ENCODE peak calls at places on chromosomes 6 and 20, in seven cellular contexts. H, U, G, A, M, I and Q are unnamed samples.

GRCh38 chr6:131281471-131282270 is 146.4 kb downstream of the AKAP7 start:
- DNase-seq in H (no peak), U (peak; percentile 66), G (no peak), A (peak; percentile 53), M (peak; percentile 6), I (no peak), Q (no peak)

GRCh38 chr6:97437087-97437486 is 154.1 kb upstream of the MMS22L start:
- DNase-seq in H (no peak), U (no peak), G (peak; percentile 19), A (no peak), M (peak; percentile 47), I (no peak), Q (no peak)

GRCh38 chr6:19999319-20000191 is 162.4 kb downstream of the ID4 start:
- DNase-seq in H (no peak), U (no peak), G (peak; percentile 36), A (no peak), M (no peak), I (no peak), Q (peak; percentile 9)

GRCh38 chr20:16256981-16257380 is 316.3 kb downstream of the KIF16B start:
- DNase-seq in H (no peak), U (no peak), G (no peak), A (no peak), M (no peak), I (no peak), Q (no peak)

GRCh38 chr6:5472583-5472982 is 211.3 kb downstream of the FARS2 start:
- DNase-seq in H (no peak), U (no peak), G (no peak), A (no peak), M (no peak), I (no peak), Q (no peak)

GRCh38 chr6:23106951-23107350 is 537.6 kb downstream of the HDGFL1 start:
- DNase-seq in H (no peak), U (no peak), G (no peak), A (no peak), M (no peak), I (no peak), Q (no peak)

GRCh38 chr6:104973404-104973803 is 16.5 kb downstream of the LIN28B start:
- DNase-seq in H (no peak), U (no peak), G (no peak), A (no peak), M (peak; percentile 21), I (no peak), Q (no peak)

GRCh38 chr20:62030834-62031434 is 34.7 kb downstream of the TAF4 start:
- DNase-seq in H (no peak), U (no peak), G (no peak), A (no peak), M (no peak), I (no peak), Q (peak; percentile 55)

GRCh38 chr6:37525460-37526357 is 26.0 kb upstream of the CCDC167 start:
- DNase-seq in H (no peak), U (no peak), G (no peak), A (no peak), M (peak; percentile 69), I (no peak), Q (no peak)

GRCh38 chr6:56661298-56661697 is 18.6 kb upstream of the DST start:
- DNase-seq in H (no peak), U (no peak), G (no peak), A (no peak), M (no peak), I (no peak), Q (no peak)

GRCh38 chr6:89605861-89606260 is 32.7 kb downstream of the LYRM2 start:
- DNase-seq in H (no peak), U (no peak), G (no peak), A (no peak), M (no peak), I (no peak), Q (no peak)

GRCh38 chr20:34294563-34294962 is 8.6 kb downstream of the AHCY start:
- DNase-seq in H (no peak), U (no peak), G (no peak), A (no peak), M (no peak), I (no peak), Q (no peak)

GRCh38 chr20:11496382-11496781 is 421.3 kb upstream of the BTBD3 start:
- DNase-seq in H (no peak), U (no peak), G (no peak), A (no peak), M (no peak), I (no peak), Q (no peak)

GRCh38 chr20:45588800-45589199 is 9.7 kb upstream of the WFDC8 start:
- DNase-seq in H (no peak), U (no peak), G (no peak), A (no peak), M (no peak), I (no peak), Q (no peak)

DNA sequence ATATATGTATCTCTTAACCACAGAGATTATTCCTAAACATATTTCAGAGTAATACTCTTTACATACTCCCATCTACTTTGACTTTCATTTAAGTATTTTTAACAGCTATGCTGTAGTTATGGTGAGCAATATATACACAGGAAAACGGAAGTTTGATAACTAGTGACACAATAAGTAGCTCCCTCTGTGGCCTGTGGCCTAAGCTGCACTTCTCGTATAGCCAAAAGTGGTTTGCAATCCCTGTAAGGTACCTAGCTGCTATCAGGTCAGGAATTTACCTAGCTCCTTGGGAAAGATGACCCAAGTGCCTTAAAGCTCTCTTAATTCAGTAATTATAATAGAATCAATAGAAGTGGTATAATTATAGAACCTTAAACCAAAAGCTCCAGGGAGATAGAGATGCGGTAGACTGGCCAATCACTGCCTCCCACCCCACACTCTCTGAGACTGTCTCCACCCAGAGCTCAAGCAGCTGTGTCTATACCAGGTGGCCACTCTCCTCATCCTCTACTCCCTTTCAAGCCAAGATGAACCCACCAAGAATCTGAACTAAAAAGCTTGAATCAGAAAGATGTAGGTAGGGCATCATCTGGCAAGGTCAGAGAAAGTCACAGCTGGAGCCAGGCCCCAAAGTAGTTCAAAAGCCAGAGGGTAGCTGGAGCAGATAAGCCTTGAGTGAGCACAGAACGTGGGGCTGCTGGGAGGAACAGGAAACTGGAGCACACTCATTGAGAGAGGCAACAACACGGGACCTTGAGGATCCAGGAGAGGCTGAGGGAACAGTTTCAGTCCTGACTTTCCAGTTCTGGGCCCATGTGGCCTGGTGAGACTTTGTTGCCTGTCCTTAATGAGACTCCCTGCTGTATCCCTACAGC is 84.9 kb upstream of the ASF1A start:
- DNase-seq in H (no peak), U (no peak), G (no peak), A (no peak), M (no peak), I (no peak), Q (no peak)
- TF ChIP-seq CTCF in H (no peak), U (no peak), G (no peak), A (no peak), M (no peak), I (no peak), Q (peak; percentile 6)

GRCh38 chr20:19943021-19943659 is 74.0 kb upstream of the NAA20 start:
- DNase-seq in H (no peak), U (peak; percentile 52), G (no peak), A (no peak), M (no peak), I (no peak), Q (no peak)

GRCh38 chr20:19947611-19948264 is 69.4 kb upstream of the NAA20 start:
- DNase-seq in H (no peak), U (no peak), G (no peak), A (no peak), M (no peak), I (no peak), Q (peak; percentile 76)

GRCh38 chr20:19944772-19945459 is 72.2 kb upstream of the NAA20 start:
- DNase-seq in H (no peak), U (no peak), G (no peak), A (no peak), M (no peak), I (no peak), Q (peak; percentile 66)

GRCh38 chr20:19949195-19949867 is 67.8 kb upstream of the NAA20 start:
- DNase-seq in H (no peak), U (no peak), G (no peak), A (no peak), M (no peak), I (no peak), Q (no peak)

DNA sequence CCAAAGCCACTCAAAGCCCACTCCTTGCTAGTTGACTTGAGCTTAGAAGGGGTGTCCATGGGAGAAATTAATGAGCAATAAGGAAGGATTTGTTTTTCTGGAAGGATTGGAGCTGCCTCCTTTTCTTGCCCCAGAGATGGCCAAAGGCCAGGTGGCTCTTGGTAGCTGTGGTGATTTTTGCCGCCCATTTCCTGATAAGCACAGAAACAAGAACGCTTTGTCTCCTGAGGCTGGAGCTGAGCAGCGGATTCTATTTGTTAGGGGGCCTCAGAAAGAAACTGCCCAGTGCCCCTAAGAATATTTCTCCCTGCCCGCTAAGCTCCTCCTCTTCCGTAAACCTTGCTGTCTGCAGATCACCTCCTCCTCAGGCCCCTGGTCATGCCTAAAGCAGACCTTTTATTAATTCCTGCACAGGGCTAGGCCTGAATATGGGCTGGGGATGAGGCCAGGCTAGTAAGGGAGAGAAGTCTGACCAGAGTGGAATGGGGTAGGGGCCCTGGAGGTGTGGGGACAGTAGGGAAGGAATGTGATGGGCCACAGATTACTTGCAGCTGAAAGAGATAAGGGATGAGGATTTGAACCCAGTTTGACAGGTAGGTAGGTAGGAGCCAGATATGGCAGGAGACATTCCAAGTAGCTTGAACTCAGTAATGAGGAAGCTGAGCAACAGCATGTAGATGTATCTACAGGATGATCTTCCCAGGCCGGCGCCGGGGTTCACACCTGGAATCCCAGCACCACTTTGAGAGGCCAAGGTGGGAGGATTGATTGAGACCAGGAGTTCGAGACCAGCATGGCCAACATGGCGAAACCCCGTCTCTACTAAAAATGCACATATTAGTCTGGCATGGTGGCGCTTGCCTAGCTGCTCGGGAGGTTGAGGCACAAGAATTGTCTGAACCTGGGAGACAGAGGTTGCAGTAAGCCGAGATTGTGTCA is 71.2 kb upstream of the NAA20 start:
- DNase-seq in H (peak; percentile 68), U (peak; percentile 46), G (no peak), A (peak; percentile 43), M (no peak), I (no peak), Q (no peak)
- H3K4me3 ChIP-seq in H (no peak overlapping the region), U (no peak overlapping the region), G (no peak overlapping the region), A (no peak overlapping the region), M (no peak overlapping the region), I (peak overlapping the region; percentile 27), Q (no peak overlapping the region)

DNA sequence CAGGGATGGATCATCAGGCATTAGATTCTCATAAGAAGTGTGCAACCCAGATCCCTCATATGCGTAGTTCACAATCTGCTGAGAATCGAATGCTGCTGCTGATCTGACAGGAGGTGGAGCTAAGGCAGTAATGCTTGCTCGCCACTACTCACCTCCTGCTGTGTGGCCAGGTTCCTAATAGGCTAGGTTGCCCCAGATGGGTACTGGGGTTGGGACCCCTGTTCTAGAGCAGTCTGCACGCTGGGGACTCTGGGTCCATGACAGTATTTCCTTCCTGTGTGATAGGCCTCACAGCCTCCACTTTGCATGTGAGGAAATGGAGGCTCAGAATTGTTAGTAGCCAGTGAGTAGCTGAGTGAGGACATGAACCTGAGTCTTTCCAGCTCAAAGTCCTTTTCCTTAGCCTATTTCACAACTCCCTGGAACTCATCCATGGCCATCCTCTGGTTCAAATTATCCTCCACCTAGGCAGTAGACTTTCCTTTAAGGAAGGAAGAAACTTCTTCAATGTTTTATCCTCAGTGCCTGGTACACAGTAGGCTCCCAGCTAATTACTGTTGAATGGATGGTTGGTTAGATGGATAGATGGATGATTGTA is 117.2 kb downstream of the SYCP2 start:
- DNase-seq in H (no peak), U (no peak), G (no peak), A (no peak), M (no peak), I (no peak), Q (no peak)
- H3K27me3 ChIP-seq in H (no peaks in the 10 kb centered on the region), U (no peaks in the 10 kb centered on the region), G (peaks cover 14% of the 10 kb centered on the region), A (peaks cover 12% of the 10 kb centered on the region), M (no peaks in the 10 kb centered on the region), I (no peaks in the 10 kb centered on the region), Q (no peaks in the 10 kb centered on the region)

GRCh38 chr6:160790028-160790792 is 88.2 kb downstream of the PLG start:
- DNase-seq in H (no peak), U (no peak), G (peak; percentile 19), A (no peak), M (no peak), I (no peak), Q (peak; percentile 44)
- TF ChIP-seq CTCF in H (no peak), U (no peak), G (peak; percentile 15), A (no peak), M (no peak), I (no peak), Q (peak; percentile 28)